ENCODE peak calls at places on chromosome X, in ten cellular contexts. V, T, O, J, F, Z, R, Y, A and N are unnamed samples.
A peak's percentile ranks its signal among the peaks of the same experiment; 100 is the strongest.

GRCh38 chrX:1027133-1027532 is 185.3 kb downstream of the CRLF2 start:
- DNase-seq in T (peak; percentile 24), O (no peak), A (no peak), R (no peak), V (no peak), J (no peak), F (no peak), Y (no peak), Z (no peak), N (no peak)

GRCh38 chrX:76148011-76148665 is 24.7 kb upstream of the PBDC1 start:
- DNase-seq in V (no peak), J (no peak), O (no peak), R (no peak), Y (no peak), F (peak; percentile 33), T (peak; percentile 15), Z (no peak), A (peak; percentile 5), N (no peak)

GRCh38 chrX:132877954-132878536 is 80.4 kb downstream of the HS6ST2 start:
- DNase-seq in O (no peak), T (no peak), Z (no peak), R (no peak), V (no peak), A (no peak), Y (no peak), J (no peak), F (no peak), N (no peak)

GRCh38 chrX:65644621-65645287 is 22.7 kb upstream of the MSN start:
- DNase-seq in Y (peak; percentile 39), A (peak; percentile 39), T (no peak), O (no peak), V (peak; percentile 93), F (peak; percentile 90), J (peak; percentile 81), R (peak; percentile 94), Z (peak; percentile 75), N (no peak)

GRCh38 chrX:132023896-132024386 is 839 bp downstream of the STK26 start:
- DNase-seq in J (no peak), T (peak; percentile 30), R (no peak), V (peak; percentile 46), A (peak; percentile 74), F (peak; percentile 1), Y (no peak), Z (no peak), O (no peak), N (no peak)

GRCh38 chrX:11386001-11386523 is 92.8 kb downstream of the AMELX start:
- DNase-seq in O (no peak), F (no peak), Z (no peak), T (no peak), R (no peak), A (peak; percentile 60), J (no peak), Y (no peak), V (no peak), N (no peak)

GRCh38 chrX:132443736-132444135 is 45.1 kb downstream of the MBNL3 start:
- DNase-seq in V (no peak), R (no peak), Z (no peak), Y (no peak), O (no peak), F (no peak), T (peak; percentile 51), A (no peak), J (no peak), N (no peak)

GRCh38 chrX:96696462-96696861 is 11.8 kb downstream of the DIAPH2 start:
- DNase-seq in F (no peak), J (no peak), A (no peak), Y (no peak), R (no peak), V (no peak), O (no peak), Z (no peak), T (no peak), N (no peak)

GRCh38 chrX:1020634-1021166 is 191.7 kb downstream of the CRLF2 start:
- DNase-seq in J (no peak), T (no peak), Z (no peak), R (no peak), A (no peak), Y (no peak), O (no peak), V (no peak), F (no peak), N (no peak)

GRCh38 chrX:1244164-1245076 is 24.2 kb upstream of the CSF2RA start:
- DNase-seq in R (no peak), Z (no peak), J (no peak), O (no peak), Y (no peak), F (no peak), A (peak; percentile 5), V (no peak), T (peak; percentile 21), N (no peak)

DNA sequence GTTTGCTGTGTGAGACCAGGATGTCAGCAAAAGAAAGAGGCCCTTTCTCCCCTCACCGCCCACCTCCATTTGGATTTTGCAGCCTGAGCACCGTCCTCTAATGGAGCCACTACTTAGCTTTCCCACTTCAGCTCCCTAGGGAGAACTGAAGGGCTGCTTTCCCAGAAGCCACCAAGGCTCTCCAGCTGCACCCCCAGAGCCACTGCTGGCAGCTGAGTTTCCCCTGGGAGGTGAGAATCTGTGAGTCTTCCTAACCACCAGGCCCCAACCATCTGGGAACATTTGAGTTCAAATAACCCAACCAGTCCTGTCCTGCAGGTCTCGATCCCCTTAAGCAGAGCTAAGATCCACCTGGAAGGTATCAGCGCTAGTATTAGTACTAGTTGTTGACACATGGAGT is 173.1 kb upstream of the USP9X start:
- DNase-seq in A (no peak), Y (no peak), Z (no peak), T (no peak), R (no peak), V (no peak), J (no peak), O (no peak), F (no peak), N (no peak)
- TF ChIP-seq POLR2AphosphoS5 in A (no peak), Y (no peak), Z (no peak), T (no peak), R (no peak), V (no peak), J (no peak), O (no peak), F (no peak), N (no peak)

DNA sequence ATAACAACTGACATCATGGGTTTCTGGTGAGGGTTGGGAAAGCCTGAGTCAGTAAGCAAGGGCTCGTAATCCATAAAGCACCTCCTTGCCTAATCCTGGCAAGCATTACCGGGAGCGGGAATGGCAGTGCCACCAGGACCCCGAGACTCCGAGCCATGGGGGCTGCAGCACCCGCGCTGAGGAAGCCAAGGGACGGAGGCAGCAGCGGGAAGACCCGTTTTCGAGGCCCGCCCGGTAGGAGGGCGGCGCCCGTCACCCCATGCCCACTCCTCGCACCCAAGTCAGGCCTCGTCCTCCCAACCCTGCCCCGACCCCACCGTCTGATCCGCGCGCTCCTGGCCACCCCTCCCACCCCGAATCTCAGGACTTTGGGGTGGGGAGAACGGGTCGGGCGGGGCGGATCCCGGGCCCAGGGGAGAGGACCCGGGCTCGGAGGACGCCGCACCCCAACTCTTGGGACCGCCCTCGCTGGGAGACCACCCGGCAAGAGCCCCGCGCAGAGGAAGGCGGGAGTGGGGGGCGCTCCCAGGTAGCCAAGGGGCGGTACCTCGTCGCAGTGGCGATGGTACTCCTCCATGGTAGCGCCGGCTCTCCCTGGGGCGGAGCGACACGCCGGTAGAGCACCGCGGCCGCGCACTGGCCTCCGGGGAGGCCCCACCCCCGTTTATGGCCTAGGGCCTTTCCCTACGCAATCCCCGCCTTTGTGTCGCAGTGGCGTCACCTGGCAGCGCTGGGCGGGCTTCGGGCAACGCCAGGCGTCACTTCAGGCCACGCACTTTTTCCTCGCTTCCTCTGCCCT is at the start of gene DYNLT3:
- DNase-seq in R (peak; percentile 90), F (peak; percentile 83), V (peak; percentile 89), Y (peak; percentile 76), A (peak; percentile 80), Z (peak; percentile 53), O (no peak), T (peak; percentile 76), J (peak; percentile 84), N (no peak)
- TF ChIP-seq POLR2AphosphoS5 in R (peak; percentile 94), F (no peak), V (peak; percentile 59), Y (peak; percentile 67), A (no peak), Z (peak; percentile 86), O (peak; percentile 59), T (no peak), J (no peak), N (peak; percentile 92)

GRCh38 chrX:154094833-154095232 is 2.7 kb downstream of the MECP2 start:
- DNase-seq in A (no peak), V (no peak), F (no peak), Z (no peak), T (no peak), O (no peak), J (no peak), Y (no peak), R (no peak), N (no peak)

GRCh38 chrX:154098551-154098950 is 1.0 kb upstream of the MECP2 start:
- DNase-seq in R (no peak), Y (no peak), Z (no peak), A (no peak), F (no peak), V (no peak), T (no peak), J (no peak), O (no peak), N (no peak)

GRCh38 chrX:154096140-154097002 is 1.1 kb downstream of the MECP2 start:
- DNase-seq in Z (no peak), R (no peak), O (no peak), J (no peak), A (peak; percentile 42), V (no peak), Y (no peak), F (no peak), T (no peak), N (no peak)

GRCh38 chrX:154097597-154098541 is at the start of gene MECP2:
- DNase-seq in F (peak; percentile 92), J (peak; percentile 95), Y (peak; percentile 80), R (peak; percentile 96), V (peak; percentile 93), Z (peak; percentile 92), O (peak; percentile 37), T (peak; percentile 93), A (peak; percentile 96), N (no peak)

GRCh38 chrX:154097003-154097596 is 417 bp downstream of the MECP2 start:
- DNase-seq in A (peak; percentile 92), T (peak; percentile 37), O (no peak), R (peak; percentile 90), J (peak; percentile 77), V (peak; percentile 66), F (peak; percentile 71), Z (peak; percentile 55), Y (no peak), N (no peak)
- TF ChIP-seq POLR2AphosphoS5 in A (no peak), T (no peak), O (no peak), R (peak; percentile 63), J (no peak), V (no peak), F (no peak), Z (no peak), Y (peak; percentile 58), N (no peak)

DNA sequence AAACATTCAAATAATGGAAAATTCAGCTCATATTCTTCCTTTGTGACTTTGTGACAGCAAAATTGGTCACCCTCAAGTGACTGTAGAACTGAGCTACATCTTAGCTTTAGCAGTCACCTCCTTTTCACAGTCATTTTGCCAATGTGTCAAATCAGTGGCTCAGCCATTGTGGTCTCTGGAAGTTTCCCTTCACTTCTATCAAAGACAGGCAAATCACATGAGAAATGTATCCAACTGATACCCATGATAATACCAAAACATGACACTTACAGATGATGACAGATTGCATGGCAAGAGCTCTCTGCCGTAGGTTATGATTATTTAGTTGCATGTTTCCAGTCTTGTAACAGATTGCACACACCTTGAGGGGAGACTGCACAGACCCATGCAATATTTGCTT is 549.8 kb upstream of the MAGEB2 start:
- DNase-seq in Y (no peak), R (no peak), T (no peak), J (no peak), F (no peak), V (no peak), A (no peak), O (no peak), Z (no peak), N (no peak)
- TF ChIP-seq POLR2AphosphoS5 in Y (no peak), R (no peak), T (no peak), J (no peak), F (no peak), V (no peak), A (no peak), O (no peak), Z (no peak), N (no peak)